ENCODE peak calls at places on chromosomes 16 and 17, in four cellular contexts. One of them, this sample, is unnamed.

GRCh38 chr16:23039118-23039517 is 110.1 kb downstream of the USP31 start:
- DNase-seq in K562: no peak
- DNase-seq in H1: no peak
- DNase-seq in WTC11: no peak
- DNase-seq in this sample: no peak

GRCh38 chr16:79542196-79542859 is 58.2 kb downstream of the MAF start:
- DNase-seq in K562: no peak
- DNase-seq in H1: no peak
- DNase-seq in WTC11: no peak
- DNase-seq in this sample: no peak

GRCh38 chr16:12009922-12010321 is 33.4 kb downstream of the SNX29 start:
- DNase-seq in WTC11: no peak
- DNase-seq in H1: no peak
- DNase-seq in K562: no peak
- DNase-seq in this sample: no peak

GRCh38 chr16:76294691-76295214 is 17.6 kb downstream of the CNTNAP4 start:
- DNase-seq in H1: no peak
- DNase-seq in K562: no peak
- DNase-seq in WTC11: no peak
- DNase-seq in this sample: no peak

GRCh38 chr17:17051791-17052461 is 9.7 kb downstream of the MPRIP start:
- DNase-seq in H1: no peak
- DNase-seq in K562: no peak
- DNase-seq in WTC11: peak
- DNase-seq in this sample: no peak

GRCh38 chr16:72137380-72138063 is 34.4 kb downstream of the PMFBP1 start:
- DNase-seq in H1: no peak
- DNase-seq in K562: no peak
- DNase-seq in WTC11: no peak
- DNase-seq in this sample: no peak

GRCh38 chr17:55448681-55449080 is 27.0 kb upstream of the MMD start:
- DNase-seq in H1: no peak
- DNase-seq in WTC11: no peak
- DNase-seq in K562: no peak
- DNase-seq in this sample: no peak

GRCh38 chr17:67095803-67096202 is 51.4 kb downstream of the CACNG1 start:
- DNase-seq in H1: no peak
- DNase-seq in WTC11: no peak
- DNase-seq in K562: no peak
- DNase-seq in this sample: no peak

GRCh38 chr17:54404259-54404658 is 496.4 kb upstream of the TOM1L1 start:
- DNase-seq in H1: no peak
- DNase-seq in WTC11: no peak
- DNase-seq in K562: no peak
- DNase-seq in this sample: no peak

GRCh38 chr17:9924735-9925191 is 19.7 kb upstream of the RCVRN start:
- DNase-seq in WTC11: no peak
- DNase-seq in H1: no peak
- DNase-seq in K562: peak
- DNase-seq in this sample: peak

GRCh38 chr16:50744911-50745310 is 3.0 kb downstream of the CYLD start:
- DNase-seq in K562: no peak
- DNase-seq in H1: no peak
- DNase-seq in WTC11: no peak
- DNase-seq in this sample: no peak

GRCh38 chr17:16398270-16399267 is 16.8 kb upstream of the TRPV2 start:
- DNase-seq in H1: no peak
- DNase-seq in K562: peak
- DNase-seq in WTC11: no peak
- DNase-seq in this sample: peak

GRCh38 chr17:65546579-65546978 is 14.9 kb downstream of the AXIN2 start:
- DNase-seq in WTC11: no peak
- DNase-seq in H1: no peak
- DNase-seq in K562: no peak
- DNase-seq in this sample: no peak

GRCh38 chr16:87942680-87943079 is 6.4 kb upstream of the CA5A start:
- DNase-seq in H1: no peak
- DNase-seq in K562: no peak
- DNase-seq in WTC11: no peak
- DNase-seq in this sample: no peak

GRCh38 chr17:73196500-73196899 is 3.6 kb downstream of the COG1 start:
- DNase-seq in K562: no peak
- DNase-seq in WTC11: peak
- DNase-seq in H1: peak
- DNase-seq in this sample: no peak

GRCh38 chr16:71933913-71934696 is 38.8 kb downstream of the IST1 start:
- DNase-seq in H1: no peak
- DNase-seq in K562: no peak
- DNase-seq in WTC11: no peak
- DNase-seq in this sample: no peak

GRCh38 chr17:5587431-5588032 is 3.2 kb upstream of the NLRP1 start:
- DNase-seq in H1: no peak
- DNase-seq in K562: peak
- DNase-seq in WTC11: no peak
- DNase-seq in this sample: peak

GRCh38 chr17:19747829-19748806 is at the start of gene ALDH3A1:
- DNase-seq in WTC11: no peak
- DNase-seq in K562: no peak
- DNase-seq in H1: no peak
- DNase-seq in this sample: no peak

GRCh38 chr17:40314557-40314953 is 5.6 kb downstream of the RARA start:
- DNase-seq in K562: no peak
- DNase-seq in H1: no peak
- DNase-seq in WTC11: peak
- DNase-seq in this sample: peak

GRCh38 chr16:56892705-56893104 is 27.7 kb downstream of the SLC12A3 start:
- DNase-seq in WTC11: no peak
- DNase-seq in H1: no peak
- DNase-seq in K562: no peak
- DNase-seq in this sample: no peak

GRCh38 chr17:73315481-73315880 is 3.7 kb upstream of the CDC42EP4 start:
- DNase-seq in WTC11: no peak
- DNase-seq in K562: no peak
- DNase-seq in H1: no peak
- DNase-seq in this sample: no peak

GRCh38 chr16:71985262-71985974 is 14.8 kb downstream of the PKD1L3 start:
- DNase-seq in H1: no peak
- DNase-seq in WTC11: no peak
- DNase-seq in K562: no peak
- DNase-seq in this sample: no peak

GRCh38 chr16:86088816-86089215 is 189.9 kb downstream of the IRF8 start:
- DNase-seq in WTC11: no peak
- DNase-seq in K562: no peak
- DNase-seq in H1: no peak
- DNase-seq in this sample: no peak

GRCh38 chr17:77206557-77206956 is 65.8 kb downstream of the SEC14L1 start:
- DNase-seq in H1: no peak
- DNase-seq in WTC11: no peak
- DNase-seq in K562: no peak
- DNase-seq in this sample: no peak

GRCh38 chr17:61002316-61002736 is 324.7 kb downstream of the BCAS3 start:
- DNase-seq in WTC11: no peak
- DNase-seq in H1: no peak
- DNase-seq in K562: peak
- DNase-seq in this sample: peak

GRCh38 chr17:47830991-47831933 is at the start of the genes LRRC46 and MRPL10:
- DNase-seq in K562: peak
- DNase-seq in WTC11: peak
- DNase-seq in H1: peak
- DNase-seq in this sample: peak

GRCh38 chr17:33028778-33029177 is 37.1 kb downstream of the SPACA3 start:
- DNase-seq in WTC11: no peak
- DNase-seq in H1: no peak
- DNase-seq in K562: no peak
- DNase-seq in this sample: no peak

GRCh38 chr16:49731911-49732310 is 124.0 kb downstream of the ZNF423 start:
- DNase-seq in H1: no peak
- DNase-seq in K562: no peak
- DNase-seq in WTC11: no peak
- DNase-seq in this sample: no peak

GRCh38 chr17:61511480-61512182 is 59.4 kb downstream of the TBX4 start:
- DNase-seq in H1: no peak
- DNase-seq in K562: no peak
- DNase-seq in WTC11: no peak
- DNase-seq in this sample: no peak

GRCh38 chr17:35084987-35085386 is 21.5 kb upstream of the RFFL start:
- DNase-seq in WTC11: no peak
- DNase-seq in H1: no peak
- DNase-seq in K562: peak
- DNase-seq in this sample: no peak

GRCh38 chr16:84585886-84586285 is 32.0 kb downstream of the COTL1 start:
- DNase-seq in WTC11: peak
- DNase-seq in K562: peak
- DNase-seq in H1: peak
- DNase-seq in this sample: peak

GRCh38 chr16:84592718-84593117 is 25.2 kb downstream of the COTL1 start:
- DNase-seq in WTC11: no peak
- DNase-seq in K562: no peak
- DNase-seq in H1: no peak
- DNase-seq in this sample: no peak

GRCh38 chr16:84585472-84585871 is 32.4 kb downstream of the COTL1 start:
- DNase-seq in H1: no peak
- DNase-seq in K562: no peak
- DNase-seq in WTC11: no peak
- DNase-seq in this sample: no peak

GRCh38 chr16:84589975-84590719 is 27.7 kb downstream of the COTL1 start:
- DNase-seq in K562: no peak
- DNase-seq in WTC11: no peak
- DNase-seq in H1: no peak
- DNase-seq in this sample: no peak

DNA sequence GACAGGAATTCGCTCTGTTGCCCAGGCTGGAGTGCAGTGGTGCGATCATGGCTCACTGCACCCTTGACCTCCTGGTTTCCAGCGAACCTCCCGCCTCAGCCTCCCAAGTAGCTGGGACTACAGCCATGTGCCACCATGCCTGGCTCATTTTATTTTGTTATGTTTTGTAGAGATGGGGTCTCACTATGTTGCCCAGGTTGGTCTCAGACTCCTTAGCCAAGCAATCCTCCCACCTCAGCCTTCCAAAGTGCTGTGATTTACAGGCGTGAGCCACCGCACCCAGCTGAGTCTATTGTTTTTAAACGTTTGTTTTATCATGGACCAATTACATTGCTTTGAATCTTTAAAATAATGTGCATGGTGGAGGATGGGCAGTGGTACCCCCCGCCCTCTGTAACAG is 28.9 kb downstream of the COTL1 start:
- DNase-seq in WTC11: no peak
- DNase-seq in K562: no peak
- DNase-seq in H1: no peak
- DNase-seq in this sample: no peak
- TF ChIP-seq TEAD4 in WTC11: no peak
- TF ChIP-seq TEAD4 in K562: no peak
- TF ChIP-seq TEAD4 in H1: no peak
- TF ChIP-seq TEAD4 in this sample: no peak

GRCh38 chr16:59849716-59850115 is 1115.6 kb upstream of the GOT2 start:
- DNase-seq in K562: no peak
- DNase-seq in H1: peak
- DNase-seq in WTC11: peak
- DNase-seq in this sample: no peak

GRCh38 chr16:59848314-59848713 is 1114.2 kb upstream of the GOT2 start:
- DNase-seq in H1: no peak
- DNase-seq in K562: no peak
- DNase-seq in WTC11: no peak
- DNase-seq in this sample: no peak
- TF ChIP-seq TEAD4 in H1: no peak
- TF ChIP-seq TEAD4 in K562: no peak
- TF ChIP-seq TEAD4 in WTC11: no peak
- TF ChIP-seq TEAD4 in this sample: no peak

DNA sequence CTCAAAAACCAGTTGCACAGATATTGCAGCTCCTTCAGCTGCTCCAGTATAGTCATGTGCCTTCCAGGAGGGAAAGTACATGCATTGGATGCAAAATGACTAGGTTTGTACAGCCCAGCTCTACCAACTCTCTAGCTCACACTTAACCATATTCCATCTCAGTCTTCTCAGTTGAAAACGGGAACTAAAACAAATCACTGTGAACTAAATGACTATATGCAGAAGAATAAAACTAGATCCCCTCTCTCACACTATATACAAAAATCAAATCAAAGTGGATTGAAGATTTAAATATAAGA is 24.9 kb downstream of the DCUN1D3 start:
- DNase-seq in K562: no peak
- DNase-seq in WTC11: no peak
- DNase-seq in H1: no peak
- DNase-seq in this sample: no peak
- TF ChIP-seq TEAD4 in K562: no peak
- TF ChIP-seq TEAD4 in WTC11: no peak
- TF ChIP-seq TEAD4 in H1: no peak
- TF ChIP-seq TEAD4 in this sample: no peak

DNA sequence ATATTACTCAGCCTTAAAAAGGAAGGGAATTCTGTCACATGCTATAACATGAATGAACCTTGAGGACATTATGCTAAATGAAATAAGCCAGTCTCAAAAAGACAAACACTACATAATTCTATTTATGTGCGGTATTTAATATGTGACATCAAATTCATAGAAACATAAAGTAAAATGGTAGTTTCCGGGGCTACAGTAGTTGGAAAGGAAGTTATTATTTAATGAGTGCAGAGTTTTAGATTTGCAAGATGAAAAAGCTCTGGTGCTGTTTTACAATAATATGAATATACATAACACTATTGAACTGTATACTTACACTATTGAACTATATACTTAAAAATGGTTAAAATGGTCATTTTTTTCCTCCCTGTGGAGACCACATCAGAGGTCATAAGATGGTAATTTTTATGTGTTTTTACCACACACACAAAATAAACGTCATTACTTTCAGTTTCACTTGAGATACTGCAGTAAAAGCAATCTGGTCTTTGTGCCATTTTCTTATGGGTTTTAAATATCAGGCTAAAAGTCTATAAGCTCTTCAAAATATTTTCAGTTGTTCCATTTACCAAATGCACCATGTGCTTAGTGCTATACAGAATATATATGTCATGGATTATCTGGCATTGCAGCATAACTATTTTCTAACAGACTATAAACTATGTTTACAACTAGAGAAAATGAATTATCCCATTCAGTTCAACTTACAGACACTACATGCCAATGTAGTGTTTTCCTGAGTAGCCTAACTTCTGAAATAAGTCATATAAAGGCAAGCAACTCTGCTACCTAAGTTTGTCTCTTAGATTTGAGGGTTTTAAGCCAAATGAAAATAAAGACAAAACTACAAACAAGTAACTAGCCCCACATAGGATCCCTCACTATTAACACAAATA is 90.9 kb downstream of the SPAG9 start:
- DNase-seq in K562: no peak
- DNase-seq in H1: no peak
- DNase-seq in WTC11: no peak
- DNase-seq in this sample: no peak
- TF ChIP-seq TEAD4 in K562: no peak
- TF ChIP-seq TEAD4 in H1: no peak
- TF ChIP-seq TEAD4 in WTC11: no peak
- TF ChIP-seq TEAD4 in this sample: no peak

This sample was measured in SK-N-SH.